ENCODE peak calls at places on chromosomes 1 and 21, in ten cellular contexts. One of them, this sample, is unnamed.

GRCh38 chr1:248821101-248821500 is 4.6 kb downstream of the SH3BP5L start:
- DNase-seq in keratinocyte: no peak
- DNase-seq in MG63: peak
- DNase-seq in activated T-cell treated with anti-CD3 and anti-CD28 coated beads, Interleukin-2, amount 50 U/mL, for 1 hour: no peak
- DNase-seq in COR-L47: no peak
- DNase-seq in stomach: no peak
- DNase-seq in stimulated activated CD4-positive, alpha-beta T cell treated with anti-CD3 and anti-CD28 coated beads, Interleukin-2, amount 100 ng/mL, for 24 hours: no peak
- DNase-seq in hepatocyte: no peak
- DNase-seq in ureter: peak
- DNase-seq in CD4-positive, alpha-beta T cell: no peak
- DNase-seq in this sample: no peak

GRCh38 chr1:201309420-201309819 is 26.1 kb downstream of the PKP1 start:
- DNase-seq in keratinocyte: no peak
- DNase-seq in MG63: no peak
- DNase-seq in activated T-cell treated with anti-CD3 and anti-CD28 coated beads, Interleukin-2, amount 50 U/mL, for 1 hour: no peak
- DNase-seq in COR-L47: peak
- DNase-seq in stomach: peak
- DNase-seq in stimulated activated CD4-positive, alpha-beta T cell treated with anti-CD3 and anti-CD28 coated beads, Interleukin-2, amount 100 ng/mL, for 24 hours: peak
- DNase-seq in hepatocyte: peak
- DNase-seq in ureter: peak
- DNase-seq in CD4-positive, alpha-beta T cell: no peak
- DNase-seq in this sample: peak

GRCh38 chr21:25370311-25370744 is 237.0 kb downstream of the MRPL39 start:
- DNase-seq in keratinocyte: peak
- DNase-seq in MG63: peak
- DNase-seq in activated T-cell treated with anti-CD3 and anti-CD28 coated beads, Interleukin-2, amount 50 U/mL, for 1 hour: no peak
- DNase-seq in COR-L47: no peak
- DNase-seq in stomach: no peak
- DNase-seq in stimulated activated CD4-positive, alpha-beta T cell treated with anti-CD3 and anti-CD28 coated beads, Interleukin-2, amount 100 ng/mL, for 24 hours: peak
- DNase-seq in hepatocyte: peak
- DNase-seq in ureter: no peak
- DNase-seq in CD4-positive, alpha-beta T cell: no peak
- DNase-seq in this sample: peak

GRCh38 chr1:50275564-50275963 is 147.7 kb downstream of the DMRTA2 start:
- DNase-seq in keratinocyte: no peak
- DNase-seq in MG63: no peak
- DNase-seq in activated T-cell treated with anti-CD3 and anti-CD28 coated beads, Interleukin-2, amount 50 U/mL, for 1 hour: no peak
- DNase-seq in COR-L47: peak
- DNase-seq in stomach: no peak
- DNase-seq in stimulated activated CD4-positive, alpha-beta T cell treated with anti-CD3 and anti-CD28 coated beads, Interleukin-2, amount 100 ng/mL, for 24 hours: no peak
- DNase-seq in hepatocyte: no peak
- DNase-seq in ureter: no peak
- DNase-seq in CD4-positive, alpha-beta T cell: no peak
- DNase-seq in this sample: no peak

GRCh38 chr1:47252369-47252768 is 20.3 kb upstream of the TAL1 start:
- DNase-seq in keratinocyte: no peak
- DNase-seq in MG63: no peak
- DNase-seq in activated T-cell treated with anti-CD3 and anti-CD28 coated beads, Interleukin-2, amount 50 U/mL, for 1 hour: no peak
- DNase-seq in COR-L47: no peak
- DNase-seq in stomach: no peak
- DNase-seq in stimulated activated CD4-positive, alpha-beta T cell treated with anti-CD3 and anti-CD28 coated beads, Interleukin-2, amount 100 ng/mL, for 24 hours: no peak
- DNase-seq in hepatocyte: no peak
- DNase-seq in ureter: no peak
- DNase-seq in CD4-positive, alpha-beta T cell: no peak
- DNase-seq in this sample: no peak

GRCh38 chr1:41739061-41739955 is 179.4 kb downstream of the HIVEP3 start:
- DNase-seq in keratinocyte: no peak
- DNase-seq in MG63: peak
- DNase-seq in activated T-cell treated with anti-CD3 and anti-CD28 coated beads, Interleukin-2, amount 50 U/mL, for 1 hour: peak
- DNase-seq in COR-L47: no peak
- DNase-seq in stomach: peak
- DNase-seq in stimulated activated CD4-positive, alpha-beta T cell treated with anti-CD3 and anti-CD28 coated beads, Interleukin-2, amount 100 ng/mL, for 24 hours: peak
- DNase-seq in hepatocyte: peak
- DNase-seq in ureter: peak
- DNase-seq in CD4-positive, alpha-beta T cell: peak
- DNase-seq in this sample: peak

GRCh38 chr1:12284486-12284885 is 54.7 kb downstream of the VPS13D start:
- DNase-seq in keratinocyte: peak
- DNase-seq in MG63: no peak
- DNase-seq in activated T-cell treated with anti-CD3 and anti-CD28 coated beads, Interleukin-2, amount 50 U/mL, for 1 hour: no peak
- DNase-seq in COR-L47: no peak
- DNase-seq in stomach: no peak
- DNase-seq in stimulated activated CD4-positive, alpha-beta T cell treated with anti-CD3 and anti-CD28 coated beads, Interleukin-2, amount 100 ng/mL, for 24 hours: no peak
- DNase-seq in hepatocyte: no peak
- DNase-seq in ureter: no peak
- DNase-seq in CD4-positive, alpha-beta T cell: no peak
- DNase-seq in this sample: no peak

GRCh38 chr1:39195166-39196111 is 9.1 kb upstream of the MACF1 start:
- DNase-seq in keratinocyte: no peak
- DNase-seq in MG63: peak
- DNase-seq in activated T-cell treated with anti-CD3 and anti-CD28 coated beads, Interleukin-2, amount 50 U/mL, for 1 hour: no peak
- DNase-seq in COR-L47: no peak
- DNase-seq in stomach: no peak
- DNase-seq in stimulated activated CD4-positive, alpha-beta T cell treated with anti-CD3 and anti-CD28 coated beads, Interleukin-2, amount 100 ng/mL, for 24 hours: no peak
- DNase-seq in hepatocyte: no peak
- DNase-seq in ureter: no peak
- DNase-seq in CD4-positive, alpha-beta T cell: no peak
- DNase-seq in this sample: no peak

GRCh38 chr1:232477728-232478127 is 152.2 kb downstream of the SIPA1L2 start:
- DNase-seq in keratinocyte: no peak
- DNase-seq in MG63: peak
- DNase-seq in activated T-cell treated with anti-CD3 and anti-CD28 coated beads, Interleukin-2, amount 50 U/mL, for 1 hour: no peak
- DNase-seq in COR-L47: peak
- DNase-seq in stomach: no peak
- DNase-seq in stimulated activated CD4-positive, alpha-beta T cell treated with anti-CD3 and anti-CD28 coated beads, Interleukin-2, amount 100 ng/mL, for 24 hours: no peak
- DNase-seq in hepatocyte: no peak
- DNase-seq in ureter: no peak
- DNase-seq in CD4-positive, alpha-beta T cell: no peak
- DNase-seq in this sample: peak

GRCh38 chr21:20971296-20971921 is 26.8 kb upstream of the NCAM2 start:
- DNase-seq in keratinocyte: no peak
- DNase-seq in MG63: peak
- DNase-seq in activated T-cell treated with anti-CD3 and anti-CD28 coated beads, Interleukin-2, amount 50 U/mL, for 1 hour: no peak
- DNase-seq in COR-L47: peak
- DNase-seq in stomach: no peak
- DNase-seq in stimulated activated CD4-positive, alpha-beta T cell treated with anti-CD3 and anti-CD28 coated beads, Interleukin-2, amount 100 ng/mL, for 24 hours: peak
- DNase-seq in hepatocyte: peak
- DNase-seq in ureter: no peak
- DNase-seq in CD4-positive, alpha-beta T cell: no peak
- DNase-seq in this sample: peak

GRCh38 chr1:90850181-90850924 is 133.3 kb upstream of the BARHL2 start:
- DNase-seq in keratinocyte: no peak
- DNase-seq in MG63: peak
- DNase-seq in activated T-cell treated with anti-CD3 and anti-CD28 coated beads, Interleukin-2, amount 50 U/mL, for 1 hour: no peak
- DNase-seq in COR-L47: no peak
- DNase-seq in stomach: no peak
- DNase-seq in stimulated activated CD4-positive, alpha-beta T cell treated with anti-CD3 and anti-CD28 coated beads, Interleukin-2, amount 100 ng/mL, for 24 hours: peak
- DNase-seq in hepatocyte: peak
- DNase-seq in ureter: peak
- DNase-seq in CD4-positive, alpha-beta T cell: no peak
- DNase-seq in this sample: no peak

GRCh38 chr1:145962157-145963102 is 1.9 kb downstream of the ANKRD34A start:
- DNase-seq in keratinocyte: no peak
- DNase-seq in MG63: no peak
- DNase-seq in activated T-cell treated with anti-CD3 and anti-CD28 coated beads, Interleukin-2, amount 50 U/mL, for 1 hour: peak
- DNase-seq in COR-L47: no peak
- DNase-seq in stomach: no peak
- DNase-seq in stimulated activated CD4-positive, alpha-beta T cell treated with anti-CD3 and anti-CD28 coated beads, Interleukin-2, amount 100 ng/mL, for 24 hours: peak
- DNase-seq in hepatocyte: peak
- DNase-seq in ureter: no peak
- DNase-seq in CD4-positive, alpha-beta T cell: peak
- DNase-seq in this sample: no peak

GRCh38 chr1:36350659-36351171 is 27.3 kb upstream of the EVA1B start:
- DNase-seq in keratinocyte: no peak
- DNase-seq in MG63: peak
- DNase-seq in activated T-cell treated with anti-CD3 and anti-CD28 coated beads, Interleukin-2, amount 50 U/mL, for 1 hour: peak
- DNase-seq in COR-L47: no peak
- DNase-seq in stomach: no peak
- DNase-seq in stimulated activated CD4-positive, alpha-beta T cell treated with anti-CD3 and anti-CD28 coated beads, Interleukin-2, amount 100 ng/mL, for 24 hours: peak
- DNase-seq in hepatocyte: no peak
- DNase-seq in ureter: no peak
- DNase-seq in CD4-positive, alpha-beta T cell: peak
- DNase-seq in this sample: peak

GRCh38 chr1:43549921-43550597 is 19.4 kb downstream of the PTPRF start:
- DNase-seq in keratinocyte: peak
- DNase-seq in MG63: no peak
- DNase-seq in activated T-cell treated with anti-CD3 and anti-CD28 coated beads, Interleukin-2, amount 50 U/mL, for 1 hour: no peak
- DNase-seq in COR-L47: peak
- DNase-seq in stomach: peak
- DNase-seq in stimulated activated CD4-positive, alpha-beta T cell treated with anti-CD3 and anti-CD28 coated beads, Interleukin-2, amount 100 ng/mL, for 24 hours: peak
- DNase-seq in hepatocyte: peak
- DNase-seq in ureter: peak
- DNase-seq in CD4-positive, alpha-beta T cell: no peak
- DNase-seq in this sample: peak

GRCh38 chr21:37367301-37367757 is 756 bp downstream of the DYRK1A start:
- DNase-seq in keratinocyte: no peak
- DNase-seq in MG63: no peak
- DNase-seq in activated T-cell treated with anti-CD3 and anti-CD28 coated beads, Interleukin-2, amount 50 U/mL, for 1 hour: peak
- DNase-seq in COR-L47: no peak
- DNase-seq in stomach: peak
- DNase-seq in stimulated activated CD4-positive, alpha-beta T cell treated with anti-CD3 and anti-CD28 coated beads, Interleukin-2, amount 100 ng/mL, for 24 hours: no peak
- DNase-seq in hepatocyte: peak
- DNase-seq in ureter: no peak
- DNase-seq in CD4-positive, alpha-beta T cell: peak
- DNase-seq in this sample: no peak

GRCh38 chr1:117612517-117613248 is 6.8 kb downstream of the TENT5C start:
- DNase-seq in keratinocyte: no peak
- DNase-seq in MG63: peak
- DNase-seq in activated T-cell treated with anti-CD3 and anti-CD28 coated beads, Interleukin-2, amount 50 U/mL, for 1 hour: no peak
- DNase-seq in COR-L47: no peak
- DNase-seq in stomach: no peak
- DNase-seq in stimulated activated CD4-positive, alpha-beta T cell treated with anti-CD3 and anti-CD28 coated beads, Interleukin-2, amount 100 ng/mL, for 24 hours: no peak
- DNase-seq in hepatocyte: peak
- DNase-seq in ureter: no peak
- DNase-seq in CD4-positive, alpha-beta T cell: no peak
- DNase-seq in this sample: peak

GRCh38 chr1:221961532-221962292 is 219.8 kb upstream of the DUSP10 start:
- DNase-seq in keratinocyte: no peak
- DNase-seq in MG63: peak
- DNase-seq in activated T-cell treated with anti-CD3 and anti-CD28 coated beads, Interleukin-2, amount 50 U/mL, for 1 hour: no peak
- DNase-seq in COR-L47: no peak
- DNase-seq in stomach: no peak
- DNase-seq in stimulated activated CD4-positive, alpha-beta T cell treated with anti-CD3 and anti-CD28 coated beads, Interleukin-2, amount 100 ng/mL, for 24 hours: peak
- DNase-seq in hepatocyte: peak
- DNase-seq in ureter: no peak
- DNase-seq in CD4-positive, alpha-beta T cell: peak
- DNase-seq in this sample: peak

GRCh38 chr1:16026723-16027484 is 5.1 kb downstream of the CLCNKA start:
- DNase-seq in keratinocyte: no peak
- DNase-seq in MG63: no peak
- DNase-seq in activated T-cell treated with anti-CD3 and anti-CD28 coated beads, Interleukin-2, amount 50 U/mL, for 1 hour: peak
- DNase-seq in COR-L47: no peak
- DNase-seq in stomach: peak
- DNase-seq in stimulated activated CD4-positive, alpha-beta T cell treated with anti-CD3 and anti-CD28 coated beads, Interleukin-2, amount 100 ng/mL, for 24 hours: peak
- DNase-seq in hepatocyte: peak
- DNase-seq in ureter: no peak
- DNase-seq in CD4-positive, alpha-beta T cell: no peak
- DNase-seq in this sample: no peak

GRCh38 chr1:89739013-89739843 is 81.6 kb upstream of the LRRC8D start:
- DNase-seq in keratinocyte: no peak
- DNase-seq in MG63: peak
- DNase-seq in activated T-cell treated with anti-CD3 and anti-CD28 coated beads, Interleukin-2, amount 50 U/mL, for 1 hour: peak
- DNase-seq in COR-L47: no peak
- DNase-seq in stomach: no peak
- DNase-seq in stimulated activated CD4-positive, alpha-beta T cell treated with anti-CD3 and anti-CD28 coated beads, Interleukin-2, amount 100 ng/mL, for 24 hours: peak
- DNase-seq in hepatocyte: no peak
- DNase-seq in ureter: no peak
- DNase-seq in CD4-positive, alpha-beta T cell: no peak
- DNase-seq in this sample: no peak

GRCh38 chr1:80083892-80084291 is 1077.4 kb upstream of the ADGRL4 start:
- DNase-seq in keratinocyte: no peak
- DNase-seq in MG63: no peak
- DNase-seq in activated T-cell treated with anti-CD3 and anti-CD28 coated beads, Interleukin-2, amount 50 U/mL, for 1 hour: no peak
- DNase-seq in COR-L47: no peak
- DNase-seq in stomach: no peak
- DNase-seq in stimulated activated CD4-positive, alpha-beta T cell treated with anti-CD3 and anti-CD28 coated beads, Interleukin-2, amount 100 ng/mL, for 24 hours: no peak
- DNase-seq in hepatocyte: no peak
- DNase-seq in ureter: no peak
- DNase-seq in CD4-positive, alpha-beta T cell: no peak
- DNase-seq in this sample: no peak

GRCh38 chr1:108560430-108561144 is 687 bp downstream of the EEIG2 start:
- DNase-seq in keratinocyte: no peak
- DNase-seq in MG63: peak
- DNase-seq in activated T-cell treated with anti-CD3 and anti-CD28 coated beads, Interleukin-2, amount 50 U/mL, for 1 hour: peak
- DNase-seq in COR-L47: peak
- DNase-seq in stomach: peak
- DNase-seq in stimulated activated CD4-positive, alpha-beta T cell treated with anti-CD3 and anti-CD28 coated beads, Interleukin-2, amount 100 ng/mL, for 24 hours: peak
- DNase-seq in hepatocyte: peak
- DNase-seq in ureter: peak
- DNase-seq in CD4-positive, alpha-beta T cell: peak
- DNase-seq in this sample: peak

GRCh38 chr1:150549496-150550221 is 451 bp downstream of the ADAMTSL4 start:
- DNase-seq in keratinocyte: no peak
- DNase-seq in MG63: peak
- DNase-seq in activated T-cell treated with anti-CD3 and anti-CD28 coated beads, Interleukin-2, amount 50 U/mL, for 1 hour: peak
- DNase-seq in COR-L47: no peak
- DNase-seq in stomach: no peak
- DNase-seq in stimulated activated CD4-positive, alpha-beta T cell treated with anti-CD3 and anti-CD28 coated beads, Interleukin-2, amount 100 ng/mL, for 24 hours: no peak
- DNase-seq in hepatocyte: peak
- DNase-seq in ureter: no peak
- DNase-seq in CD4-positive, alpha-beta T cell: no peak
- DNase-seq in this sample: no peak

GRCh38 chr1:30005972-30006619 is 717.3 kb downstream of the MATN1 start:
- DNase-seq in keratinocyte: peak
- DNase-seq in MG63: no peak
- DNase-seq in activated T-cell treated with anti-CD3 and anti-CD28 coated beads, Interleukin-2, amount 50 U/mL, for 1 hour: no peak
- DNase-seq in COR-L47: no peak
- DNase-seq in stomach: no peak
- DNase-seq in stimulated activated CD4-positive, alpha-beta T cell treated with anti-CD3 and anti-CD28 coated beads, Interleukin-2, amount 100 ng/mL, for 24 hours: no peak
- DNase-seq in hepatocyte: no peak
- DNase-seq in ureter: no peak
- DNase-seq in CD4-positive, alpha-beta T cell: no peak
- DNase-seq in this sample: no peak

GRCh38 chr1:53449693-53450092 is 9.5 kb upstream of the DMRTB1 start:
- DNase-seq in keratinocyte: no peak
- DNase-seq in MG63: no peak
- DNase-seq in activated T-cell treated with anti-CD3 and anti-CD28 coated beads, Interleukin-2, amount 50 U/mL, for 1 hour: no peak
- DNase-seq in COR-L47: no peak
- DNase-seq in stomach: no peak
- DNase-seq in stimulated activated CD4-positive, alpha-beta T cell treated with anti-CD3 and anti-CD28 coated beads, Interleukin-2, amount 100 ng/mL, for 24 hours: no peak
- DNase-seq in hepatocyte: no peak
- DNase-seq in ureter: no peak
- DNase-seq in CD4-positive, alpha-beta T cell: no peak
- DNase-seq in this sample: no peak

GRCh38 chr1:233790662-233791371 is 113.7 kb upstream of the SLC35F3 start:
- DNase-seq in keratinocyte: peak
- DNase-seq in MG63: peak
- DNase-seq in activated T-cell treated with anti-CD3 and anti-CD28 coated beads, Interleukin-2, amount 50 U/mL, for 1 hour: peak
- DNase-seq in COR-L47: peak
- DNase-seq in stomach: peak
- DNase-seq in stimulated activated CD4-positive, alpha-beta T cell treated with anti-CD3 and anti-CD28 coated beads, Interleukin-2, amount 100 ng/mL, for 24 hours: peak
- DNase-seq in hepatocyte: peak
- DNase-seq in ureter: no peak
- DNase-seq in CD4-positive, alpha-beta T cell: peak
- DNase-seq in this sample: peak

GRCh38 chr1:223783676-223784075 is 62.1 kb downstream of the TP53BP2 start:
- DNase-seq in keratinocyte: no peak
- DNase-seq in MG63: no peak
- DNase-seq in activated T-cell treated with anti-CD3 and anti-CD28 coated beads, Interleukin-2, amount 50 U/mL, for 1 hour: no peak
- DNase-seq in COR-L47: no peak
- DNase-seq in stomach: no peak
- DNase-seq in stimulated activated CD4-positive, alpha-beta T cell treated with anti-CD3 and anti-CD28 coated beads, Interleukin-2, amount 100 ng/mL, for 24 hours: no peak
- DNase-seq in hepatocyte: no peak
- DNase-seq in ureter: no peak
- DNase-seq in CD4-positive, alpha-beta T cell: no peak
- DNase-seq in this sample: no peak

GRCh38 chr1:223844962-223845809 is 561 bp downstream of the TP53BP2 start:
- DNase-seq in keratinocyte: no peak
- DNase-seq in MG63: peak
- DNase-seq in activated T-cell treated with anti-CD3 and anti-CD28 coated beads, Interleukin-2, amount 50 U/mL, for 1 hour: peak
- DNase-seq in COR-L47: peak
- DNase-seq in stomach: peak
- DNase-seq in stimulated activated CD4-positive, alpha-beta T cell treated with anti-CD3 and anti-CD28 coated beads, Interleukin-2, amount 100 ng/mL, for 24 hours: peak
- DNase-seq in hepatocyte: peak
- DNase-seq in ureter: peak
- DNase-seq in CD4-positive, alpha-beta T cell: peak
- DNase-seq in this sample: peak

GRCh38 chr1:11645670-11646265 is 8.5 kb downstream of the FBXO2 start:
- DNase-seq in keratinocyte: no peak
- DNase-seq in MG63: peak
- DNase-seq in activated T-cell treated with anti-CD3 and anti-CD28 coated beads, Interleukin-2, amount 50 U/mL, for 1 hour: peak
- DNase-seq in COR-L47: peak
- DNase-seq in stomach: peak
- DNase-seq in stimulated activated CD4-positive, alpha-beta T cell treated with anti-CD3 and anti-CD28 coated beads, Interleukin-2, amount 100 ng/mL, for 24 hours: peak
- DNase-seq in hepatocyte: peak
- DNase-seq in ureter: peak
- DNase-seq in CD4-positive, alpha-beta T cell: peak
- DNase-seq in this sample: peak